ENCODE peak calls at places on chromosomes 4 and X, in six cellular contexts. Q, J, M, E, T and K are unnamed samples.

GRCh38 chr4:5266991-5267390 is 215.7 kb downstream of the STK32B start:
- DNase-seq in Q (no peak), J (no peak), M (no peak), E (peak; percentile 28), T (no peak), K (no peak)

GRCh38 chr4:26212528-26212927 is 108.3 kb upstream of the RBPJ start:
- DNase-seq in Q (no peak), J (no peak), M (no peak), E (peak; percentile 28), T (no peak), K (no peak)

GRCh38 chrX:120768254-120768653 is 107.4 kb downstream of the CT47B1 start:
- DNase-seq in Q (no peak), J (no peak), M (no peak), E (no peak), T (no peak), K (no peak)

GRCh38 chr4:59583845-59584568 is 1616.1 kb upstream of the ADGRL3 start:
- DNase-seq in Q (no peak), J (no peak), M (no peak), E (no peak), T (no peak), K (no peak)

GRCh38 chrX:38275615-38276014 is 51.7 kb downstream of the RPGR start:
- DNase-seq in Q (no peak), J (no peak), M (no peak), E (peak; percentile 82), T (no peak), K (no peak)

GRCh38 chrX:143788265-143788664 is 67.7 kb upstream of the SPANXN2 start:
- DNase-seq in Q (no peak), J (no peak), M (no peak), E (peak; percentile 46), T (no peak), K (no peak)

GRCh38 chrX:37998586-37999267 is 7.6 kb upstream of the SYTL5 start:
- DNase-seq in Q (no peak), J (no peak), M (no peak), E (peak; percentile 14), T (no peak), K (no peak)

GRCh38 chr4:109665783-109666455 is 37.3 kb downstream of the CASP6 start:
- DNase-seq in Q (no peak), J (no peak), M (no peak), E (no peak), T (no peak), K (no peak)

GRCh38 chrX:150199803-150200202 is 163.3 kb upstream of the MAMLD1 start:
- DNase-seq in Q (no peak), J (no peak), M (no peak), E (no peak), T (no peak), K (no peak)

GRCh38 chr4:56434599-56435000 is 815 bp downstream of the PPAT start:
- DNase-seq in Q (no peak), J (no peak), M (no peak), E (no peak), T (no peak), K (no peak)

GRCh38 chr4:27666943-27667342 is 806.3 kb downstream of the STIM2 start:
- DNase-seq in Q (no peak), J (no peak), M (no peak), E (peak; percentile 1), T (no peak), K (no peak)

GRCh38 chr4:1171306-1172227 is 816 bp downstream of the SPON2 start:
- DNase-seq in Q (peak; percentile 27), J (peak; percentile 36), M (peak; percentile 70), E (no peak), T (no peak), K (no peak)

GRCh38 chr4:155543126-155543765 is 123.4 kb upstream of the GUCY1A1 start:
- DNase-seq in Q (no peak), J (no peak), M (no peak), E (peak; percentile 82), T (no peak), K (no peak)

GRCh38 chr4:185221491-185221890 is 12.1 kb downstream of the SNX25 start:
- DNase-seq in Q (no peak), J (no peak), M (no peak), E (peak; percentile 23), T (no peak), K (no peak)

GRCh38 chrX:68929332-68930150 is 100.7 kb downstream of the EFNB1 start:
- DNase-seq in Q (no peak), J (no peak), M (no peak), E (peak; percentile 62), T (no peak), K (peak; percentile 68)